ENCODE peak calls at places on chromosomes 13 and 19, in ten cellular contexts. G is NCI-H2171; J is IMR-90; P is stimulated activated CD4-positive, alpha-beta T cell treated with anti-CD3 and anti-CD28 coated beads, Interleukin-1b, Interleukin-23, amount 100 ng/mL, for 1 hour; N is chondrocyte; I is fibroblast of mammary gland; M is iPS DF 6.9; H is amygdala; X is AG08396; E is NCI-H748 treated with DMSO at 0.1 percent for 48 hours. V is an unnamed sample.
A peak's percentile ranks its signal among the peaks of the same experiment; 100 is the strongest.

GRCh38 chr13:30158774-30159445 is 148.4 kb downstream of the KATNAL1 start:
- DNase-seq in E (no peak), P (no peak), N (no peak), I (peak; percentile 91), M (no peak), H (no peak), J (peak; percentile 71), X (peak; percentile 79), G (no peak), V (peak; percentile 92)

GRCh38 chr13:46184277-46184699 is 2.3 kb upstream of the LCP1 start:
- DNase-seq in H (peak; percentile 7), N (no peak), J (no peak), X (no peak), I (peak; percentile 11), M (peak; percentile 25), P (peak; percentile 58), E (peak; percentile 33), G (no peak), V (no peak)

GRCh38 chr19:56141416-56141992 is 417 bp downstream of the ZNF444 start:
- DNase-seq in X (peak; percentile 51), E (no peak), J (no peak), M (no peak), H (peak; percentile 24), N (no peak), P (no peak), G (no peak), I (no peak), V (no peak)

GRCh38 chr19:32872391-32872790 is 2.8 kb upstream of the SLC7A9 start:
- DNase-seq in X (no peak), H (no peak), P (no peak), N (no peak), G (no peak), J (no peak), E (no peak), I (no peak), M (no peak), V (no peak)

GRCh38 chr19:16449330-16449961 is 22.3 kb downstream of the EPS15L1 start:
- DNase-seq in J (peak; percentile 19), H (no peak), P (no peak), E (no peak), X (no peak), N (no peak), M (no peak), G (no peak), I (no peak), V (no peak)

GRCh38 chr13:36495431-36495830 is 63.1 kb downstream of the CCNA1 start:
- DNase-seq in I (no peak), P (no peak), N (no peak), H (no peak), G (no peak), J (no peak), E (no peak), X (no peak), M (no peak), V (no peak)

GRCh38 chr13:75829874-75830273 is 193.7 kb downstream of the LMO7 start:
- DNase-seq in P (no peak), H (no peak), N (no peak), X (no peak), M (no peak), E (no peak), I (peak; percentile 13), J (peak; percentile 35), G (no peak), V (peak; percentile 30)

GRCh38 chr19:49946415-49946814 is 14.6 kb downstream of the SIGLEC11 start:
- DNase-seq in J (no peak), P (no peak), H (no peak), I (no peak), E (no peak), N (peak; percentile 15), X (no peak), M (no peak), G (no peak), V (no peak)

GRCh38 chr13:37868691-37869505 is 674 bp downstream of the TRPC4 start:
- DNase-seq in H (no peak), P (no peak), G (no peak), X (no peak), I (peak; percentile 14), M (peak; percentile 5), J (peak; percentile 50), N (no peak), E (peak; percentile 5), V (peak; percentile 67)

GRCh38 chr19:51371186-51371690 is 1.2 kb downstream of the NKG7 start:
- DNase-seq in E (no peak), H (no peak), X (no peak), G (no peak), N (no peak), J (no peak), I (no peak), P (no peak), M (no peak), V (no peak)

GRCh38 chr19:48249502-48250014 is 6.2 kb downstream of the CARD8 start:
- DNase-seq in P (peak; percentile 48), G (no peak), I (no peak), N (no peak), M (no peak), J (no peak), H (peak; percentile 20), X (no peak), E (no peak), V (no peak)

GRCh38 chr19:51158474-51159129 is 16.5 kb downstream of the SIGLEC7 start:
- DNase-seq in P (peak; percentile 67), M (peak; percentile 73), E (no peak), X (peak; percentile 29), N (no peak), H (peak; percentile 10), G (peak; percentile 4), I (peak; percentile 40), J (peak; percentile 7), V (peak; percentile 8)

GRCh38 chr13:75636339-75637095 is 387 bp downstream of the LMO7 start:
- DNase-seq in I (no peak), M (no peak), H (peak; percentile 16), N (peak; percentile 93), J (peak; percentile 46), X (peak; percentile 65), E (peak; percentile 41), G (no peak), P (no peak), V (peak; percentile 56)

GRCh38 chr19:41541990-41542584 is 33.9 kb upstream of the CEACAM21 start:
- DNase-seq in M (no peak), X (no peak), H (no peak), N (no peak), E (peak; percentile 20), I (peak; percentile 34), P (peak; percentile 55), G (no peak), J (peak; percentile 4), V (peak; percentile 5)

GRCh38 chr19:21092107-21092506 is 10.1 kb downstream of the ZNF714 start:
- DNase-seq in H (no peak), G (no peak), I (no peak), X (peak; percentile 5), P (no peak), M (no peak), E (no peak), N (no peak), J (peak; percentile 14), V (peak; percentile 61)

GRCh38 chr19:40650749-40651305 is 39.6 kb downstream of the NUMBL start:
- DNase-seq in X (peak; percentile 70), P (no peak), N (no peak), J (peak; percentile 74), M (no peak), I (peak; percentile 95), H (no peak), G (no peak), E (no peak), V (peak; percentile 98)

GRCh38 chr19:29630661-29631060 is 24.6 kb downstream of the POP4 start:
- DNase-seq in M (no peak), J (no peak), E (no peak), G (no peak), H (no peak), I (no peak), N (peak; percentile 8), P (no peak), X (peak; percentile 45), V (peak; percentile 31)

GRCh38 chr13:24221007-24221406 is 60.5 kb downstream of the SPATA13 start:
- DNase-seq in G (no peak), N (no peak), I (no peak), H (no peak), X (no peak), P (no peak), M (no peak), J (no peak), E (no peak), V (no peak)

GRCh38 chr19:10701955-10702307 is 692 bp downstream of the QTRT1 start:
- DNase-seq in P (no peak), G (peak; percentile 31), H (no peak), I (no peak), J (no peak), M (no peak), N (no peak), X (no peak), E (no peak), V (no peak)